ENCODE peak calls at places on chromosomes 5 and 9, in seven cellular contexts. H, N, A, W, X, T and O are unnamed samples.

GRCh38 chr5:139600336-139600949 is 39.3 kb downstream of the UBE2D2 start:
- DNase-seq in H (peak; percentile 60), N (no peak), A (peak; percentile 84), W (no peak), X (peak; percentile 93), T (peak; percentile 79), O (no peak)

GRCh38 chr9:109295475-109296110 is 25.3 kb downstream of the EPB41L4B start:
- DNase-seq in H (no peak), N (no peak), A (no peak), W (no peak), X (no peak), T (no peak), O (no peak)

GRCh38 chr9:111815200-111816070 is 20.7 kb upstream of the SHOC1 start:
- DNase-seq in H (no peak), N (no peak), A (no peak), W (no peak), X (peak; percentile 67), T (no peak), O (no peak)

GRCh38 chr5:141121563-141121962 is at the start of gene PCDHB4:
- DNase-seq in H (no peak), N (peak; percentile 38), A (peak; percentile 17), W (no peak), X (no peak), T (peak; percentile 8), O (no peak)

GRCh38 chr9:37994639-37995347 is 74.2 kb downstream of the SHB start:
- DNase-seq in H (peak; percentile 61), N (peak; percentile 45), A (peak; percentile 72), W (peak; percentile 57), X (peak; percentile 69), T (peak; percentile 82), O (no peak)

GRCh38 chr5:45411971-45412612 is 284.1 kb downstream of the HCN1 start:
- DNase-seq in H (no peak), N (no peak), A (peak; percentile 8), W (no peak), X (no peak), T (peak; percentile 19), O (no peak)

GRCh38 chr9:111661802-111662491 is 542 bp downstream of the GNG10 start:
- DNase-seq in H (peak; percentile 37), N (peak; percentile 39), A (peak; percentile 26), W (peak; percentile 8), X (peak; percentile 4), T (peak; percentile 19), O (no peak)

GRCh38 chr5:179266291-179267070 is 78.8 kb downstream of the ADAMTS2 start:
- DNase-seq in H (peak; percentile 50), N (peak; percentile 37), A (no peak), W (no peak), X (no peak), T (peak; percentile 52), O (peak; percentile 36)

GRCh38 chr9:89390068-89390555 is 71.8 kb downstream of the SECISBP2 start:
- DNase-seq in H (no peak), N (no peak), A (no peak), W (no peak), X (no peak), T (no peak), O (no peak)

GRCh38 chr9:128073260-128073886 is 5.3 kb downstream of the SLC25A25 start:
- DNase-seq in H (peak; percentile 53), N (no peak), A (no peak), W (no peak), X (no peak), T (peak; percentile 59), O (no peak)

GRCh38 chr5:72301557-72301956 is 18.5 kb downstream of the MRPS27 start:
- DNase-seq in H (no peak), N (no peak), A (no peak), W (no peak), X (no peak), T (no peak), O (no peak)

GRCh38 chr5:67156976-67157583 is 39.5 kb downstream of the CD180 start:
- DNase-seq in H (peak; percentile 41), N (peak; percentile 42), A (peak; percentile 52), W (no peak), X (peak; percentile 41), T (peak; percentile 46), O (no peak)

GRCh38 chr9:13845460-13845859 is 468.5 kb downstream of the NFIB start:
- DNase-seq in H (peak; percentile 85), N (no peak), A (peak; percentile 36), W (no peak), X (peak; percentile 88), T (peak; percentile 81), O (no peak)

GRCh38 chr9:16184964-16185646 is 632.3 kb downstream of the CCDC171 start:
- DNase-seq in H (peak; percentile 12), N (no peak), A (no peak), W (no peak), X (peak; percentile 9), T (peak; percentile 19), O (no peak)

GRCh38 chr9:133148351-133149129 is 15.2 kb downstream of the GBGT1 start:
- DNase-seq in H (peak; percentile 46), N (peak; percentile 68), A (peak; percentile 24), W (peak; percentile 38), X (peak; percentile 57), T (peak; percentile 22), O (no peak)

GRCh38 chr5:108481355-108481931 is 99.5 kb upstream of the FBXL17 start:
- DNase-seq in H (peak; percentile 55), N (no peak), A (peak; percentile 67), W (no peak), X (peak; percentile 43), T (peak; percentile 42), O (no peak)

GRCh38 chr9:126386088-126386487 is 59.5 kb downstream of the MVB12B start:
- DNase-seq in H (peak; percentile 27), N (no peak), A (peak; percentile 28), W (no peak), X (peak; percentile 45), T (no peak), O (no peak)

GRCh38 chr5:40834391-40834848 is 602 bp downstream of the RPL37 start:
- DNase-seq in H (peak; percentile 45), N (no peak), A (no peak), W (no peak), X (peak; percentile 18), T (peak; percentile 36), O (no peak)

GRCh38 chr9:133726401-133727276 is 11.5 kb downstream of the SARDH start:
- DNase-seq in H (peak; percentile 77), N (peak; percentile 61), A (peak; percentile 61), W (peak; percentile 51), X (peak; percentile 29), T (peak; percentile 46), O (peak; percentile 69)

GRCh38 chr5:10157085-10157669 is 92.5 kb downstream of the ATPSCKMT start:
- DNase-seq in H (no peak), N (no peak), A (no peak), W (peak; percentile 47), X (no peak), T (no peak), O (no peak)

GRCh38 chr5:14264605-14265316 is 121.6 kb downstream of the TRIO start:
- DNase-seq in H (peak; percentile 93), N (peak; percentile 93), A (peak; percentile 93), W (peak; percentile 89), X (peak; percentile 90), T (peak; percentile 94), O (peak; percentile 92)

GRCh38 chr9:113692264-113692663 is 183.8 kb upstream of the ZNF618 start:
- DNase-seq in H (no peak), N (no peak), A (no peak), W (no peak), X (no peak), T (no peak), O (no peak)

GRCh38 chr5:158910782-158911692 is 188.7 kb downstream of the EBF1 start:
- DNase-seq in H (peak; percentile 9), N (no peak), A (no peak), W (no peak), X (peak; percentile 45), T (peak; percentile 76), O (no peak)

GRCh38 chr9:75979362-75979761 is 88.9 kb downstream of the PCSK5 start:
- DNase-seq in H (peak; percentile 22), N (no peak), A (peak; percentile 42), W (no peak), X (no peak), T (peak; percentile 16), O (no peak)
- TF ChIP-seq CTCF in H (peak; percentile 31), N (no peak), A (no peak), W (no peak), X (peak; percentile 39), T (peak; percentile 37), O (peak; percentile 44)

GRCh38 chr5:149156435-149157083 is 15.3 kb downstream of the ABLIM3 start:
- DNase-seq in H (no peak), N (no peak), A (no peak), W (no peak), X (no peak), T (no peak), O (no peak)

GRCh38 chr5:149161026-149161687 is 19.9 kb downstream of the ABLIM3 start:
- DNase-seq in H (no peak), N (no peak), A (no peak), W (no peak), X (no peak), T (no peak), O (no peak)

GRCh38 chr5:149157330-149157729 is 16.0 kb downstream of the ABLIM3 start:
- DNase-seq in H (no peak), N (no peak), A (no peak), W (no peak), X (no peak), T (no peak), O (no peak)

GRCh38 chr5:149162401-149163084 is 21.2 kb downstream of the ABLIM3 start:
- DNase-seq in H (no peak), N (no peak), A (peak; percentile 77), W (no peak), X (peak; percentile 69), T (peak; percentile 71), O (no peak)

GRCh38 chr5:149160291-149160787 is 19.0 kb downstream of the ABLIM3 start:
- DNase-seq in H (no peak), N (no peak), A (no peak), W (no peak), X (peak; percentile 73), T (no peak), O (no peak)
- TF ChIP-seq CTCF in H (no peak), N (no peak), A (no peak), W (no peak), X (no peak), T (no peak), O (no peak)

DNA sequence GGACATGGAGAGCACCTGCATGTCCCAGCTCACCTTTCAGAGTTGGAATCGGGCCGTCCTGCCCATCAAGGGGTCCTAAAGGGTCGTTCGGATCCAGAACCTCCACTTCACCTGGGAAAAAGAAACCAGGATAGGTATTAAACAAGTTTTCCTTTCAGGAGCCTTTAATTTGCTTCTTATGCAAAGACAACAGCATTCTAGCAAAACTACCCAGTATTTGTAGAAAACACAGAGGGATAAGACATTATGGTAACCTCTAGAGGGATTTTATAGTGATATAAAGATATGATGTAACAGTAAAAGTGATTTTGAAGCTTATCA is 174.4 kb downstream of the ROR2 start:
- DNase-seq in H (no peak), N (no peak), A (no peak), W (no peak), X (no peak), T (no peak), O (no peak)
- TF ChIP-seq CTCF in H (no peak), N (no peak), A (no peak), W (no peak), X (no peak), T (no peak), O (no peak)

DNA sequence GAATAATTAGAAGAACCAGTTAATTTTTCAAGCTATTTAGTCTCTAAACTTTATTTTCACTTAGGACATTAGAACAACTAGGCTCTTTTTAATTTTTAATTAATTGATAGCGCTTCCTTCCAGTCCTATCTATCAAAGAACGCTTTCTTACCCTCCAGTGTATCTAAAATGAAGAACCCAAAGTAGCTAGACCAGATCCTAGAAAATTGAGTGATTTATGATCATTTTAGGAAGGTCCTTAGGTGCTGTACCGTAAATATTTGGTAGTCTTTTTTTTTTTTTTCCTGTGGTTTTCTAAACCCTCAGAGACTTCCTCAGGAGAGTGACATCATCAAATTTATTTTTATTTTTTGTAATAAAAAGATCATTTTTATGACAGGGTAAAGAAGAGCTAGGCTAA is 197.4 kb downstream of the WDR70 start:
- DNase-seq in H (no peak), N (no peak), A (no peak), W (no peak), X (no peak), T (no peak), O (no peak)
- TF ChIP-seq CTCF in H (no peak), N (no peak), A (no peak), W (no peak), X (no peak), T (no peak), O (no peak)